ENCODE peak calls at places on chromosomes 16 and 17, in nine cellular contexts. G is transverse colon, E is astrocyte of the spinal cord, N is IMR-90, H is left ventricle myocardium inferior, Y is GM12864, P is heart right ventricle, U is GM13976, D is endothelial cell. S is an unnamed sample.

GRCh38 chr17:41800601-41801373 is 11.0 kb downstream of the P3H4 start:
- DNase-seq in P (no peak), U (no peak), G (peak), H (no peak), E (no peak), D (no peak), N (no peak), Y (no peak), S (no peak)

GRCh38 chr16:73389075-73389474 is 341.1 kb upstream of the ZFHX3 start:
- DNase-seq in G (no peak), D (no peak), Y (no peak), H (no peak), E (no peak), N (no peak), P (no peak), U (no peak), S (no peak)

GRCh38 chr16:59148756-59149155 is 414.6 kb upstream of the GOT2 start:
- DNase-seq in H (no peak), E (no peak), G (no peak), N (no peak), D (no peak), P (no peak), U (no peak), Y (no peak), S (no peak)

GRCh38 chr17:4721203-4722135 is 9.8 kb upstream of the MED11 start:
- DNase-seq in Y (no peak), N (peak), D (no peak), E (peak), H (peak), G (peak), P (no peak), U (no peak), S (peak)

GRCh38 chr16:83781-84615 is 6.0 kb downstream of the MPG start:
- DNase-seq in G (no peak), Y (no peak), U (no peak), N (peak), D (no peak), E (peak), H (no peak), P (no peak), S (no peak)

GRCh38 chr17:16258916-16259315 is 41.9 kb downstream of the PIGL start:
- DNase-seq in E (no peak), N (peak), P (no peak), G (no peak), U (no peak), H (no peak), D (no peak), Y (no peak), S (no peak)

GRCh38 chr17:80753946-80754345 is 209.3 kb downstream of the RPTOR start:
- DNase-seq in G (no peak), N (no peak), U (no peak), P (no peak), Y (no peak), D (no peak), E (no peak), H (no peak), S (no peak)

GRCh38 chr17:48915459-48916282 is 7.5 kb downstream of the UBE2Z start:
- DNase-seq in U (peak), G (peak), E (peak), D (no peak), Y (peak), H (no peak), P (no peak), N (peak), S (peak)

GRCh38 chr16:85988723-85989313 is 89.9 kb downstream of the IRF8 start:
- DNase-seq in P (no peak), D (no peak), U (peak), N (no peak), H (no peak), Y (no peak), G (peak), E (no peak), S (peak)

GRCh38 chr16:31142109-31143035 is 6.8 kb upstream of the PRSS8 start:
- DNase-seq in U (peak), D (peak), H (peak), N (peak), P (peak), G (peak), E (peak), Y (peak), S (peak)

GRCh38 chr16:64437706-64438329 is 684.0 kb downstream of the CDH11 start:
- DNase-seq in E (no peak), P (no peak), U (no peak), G (no peak), H (no peak), Y (no peak), N (no peak), D (no peak), S (no peak)

GRCh38 chr17:21419299-21420239 is 43.4 kb downstream of the KCNJ12 start:
- DNase-seq in D (no peak), E (no peak), P (no peak), N (no peak), U (no peak), H (peak), Y (no peak), G (no peak), S (no peak)

GRCh38 chr16:49700222-49700927 is 155.5 kb downstream of the ZNF423 start:
- DNase-seq in H (peak), G (no peak), D (no peak), N (no peak), U (no peak), Y (no peak), E (peak), P (peak), S (no peak)

GRCh38 chr17:13074026-13074425 is 56.2 kb upstream of the ELAC2 start:
- DNase-seq in P (no peak), D (no peak), U (no peak), G (no peak), Y (no peak), H (no peak), N (peak), E (peak), S (no peak)

GRCh38 chr17:68981288-68981687 is 26.1 kb upstream of the ABCA8 start:
- DNase-seq in Y (no peak), E (peak), G (peak), H (no peak), N (peak), U (no peak), P (no peak), D (no peak), S (peak)

GRCh38 chr16:88685156-88686061 is 898 bp downstream of the SNAI3 start:
- DNase-seq in D (peak), H (no peak), E (peak), Y (no peak), U (no peak), P (no peak), G (peak), N (peak), S (no peak)

GRCh38 chr17:66543526-66543925 is 241.1 kb downstream of the PRKCA start:
- DNase-seq in N (no peak), Y (no peak), U (no peak), E (no peak), H (no peak), D (no peak), P (no peak), G (no peak), S (no peak)

GRCh38 chr17:79793924-79794304 is 3.0 kb downstream of the CBX8 start:
- DNase-seq in Y (no peak), D (no peak), U (no peak), G (no peak), P (no peak), N (no peak), H (no peak), E (peak), S (no peak)

GRCh38 chr17:38341035-38341721 is 2.6 kb downstream of the GPR179 start:
- DNase-seq in E (peak), U (no peak), Y (no peak), N (no peak), G (peak), P (peak), D (no peak), H (peak), S (no peak)

GRCh38 chr17:48577946-48578615 is at the start of gene HOXB4:
- DNase-seq in D (peak), Y (peak), N (peak), H (peak), U (peak), G (peak), P (peak), E (peak), S (peak)

GRCh38 chr16:68396481-68396880 is 51.8 kb downstream of the SMPD3 start:
- DNase-seq in U (no peak), G (peak), N (peak), H (no peak), P (no peak), D (peak), E (peak), Y (no peak), S (no peak)

GRCh38 chr16:27168790-27169189 is 34.5 kb upstream of the KDM8 start:
- DNase-seq in G (no peak), H (no peak), Y (no peak), E (no peak), P (no peak), N (no peak), D (no peak), U (no peak), S (no peak)

GRCh38 chr17:82230627-82231311 is 1.9 kb downstream of the SLC16A3 start:
- DNase-seq in U (peak), G (peak), H (peak), D (peak), N (peak), Y (no peak), E (peak), P (peak), S (peak)

GRCh38 chr17:17183744-17184143 is 22.4 kb downstream of the PLD6 start:
- DNase-seq in G (no peak), N (no peak), D (no peak), E (no peak), U (no peak), P (no peak), Y (no peak), H (no peak), S (no peak)

GRCh38 chr17:19769946-19770652 is 22.0 kb upstream of the ALDH3A1 start:
- DNase-seq in N (peak), G (no peak), Y (no peak), D (no peak), P (no peak), H (no peak), U (no peak), E (peak), S (no peak)

GRCh38 chr16:71345031-71345430 is 13.5 kb upstream of the CALB2 start:
- DNase-seq in G (no peak), D (no peak), N (no peak), P (no peak), U (no peak), E (no peak), Y (no peak), H (no peak), S (no peak)

GRCh38 chr17:4969551-4970231 is 2.1 kb upstream of the SPAG7 start:
- DNase-seq in P (no peak), U (no peak), H (no peak), E (peak), Y (no peak), G (no peak), D (no peak), N (peak), S (no peak)

GRCh38 chr17:77393867-77394539 is 253.2 kb downstream of the SEC14L1 start:
- DNase-seq in E (no peak), P (no peak), H (no peak), U (no peak), N (no peak), Y (no peak), G (no peak), D (no peak), S (no peak)

GRCh38 chr17:74128456-74128855 is 75.0 kb upstream of the RPL38 start:
- DNase-seq in P (no peak), U (no peak), G (no peak), Y (no peak), D (no peak), N (no peak), H (no peak), E (no peak), S (no peak)

GRCh38 chr17:62617894-62618472 is 9.5 kb upstream of the MRC2 start:
- DNase-seq in D (no peak), N (peak), E (peak), U (no peak), Y (no peak), H (no peak), G (no peak), P (no peak), S (no peak)

GRCh38 chr16:69273009-69273408 is 38.1 kb upstream of the VPS4A start:
- DNase-seq in E (peak), D (no peak), H (no peak), U (no peak), P (no peak), N (peak), Y (no peak), G (no peak), S (no peak)

GRCh38 chr16:67555795-67556212 is 6.5 kb upstream of the CTCF start:
- DNase-seq in E (peak), U (no peak), G (no peak), D (no peak), H (no peak), P (no peak), N (peak), Y (no peak), S (peak)

GRCh38 chr17:49691086-49691676 is 13.3 kb upstream of the SPOP start:
- DNase-seq in U (no peak), P (no peak), H (no peak), D (no peak), E (peak), N (no peak), G (peak), Y (no peak), S (no peak)

GRCh38 chr17:37106049-37106448 is 157.3 kb downstream of the AATF start:
- DNase-seq in U (no peak), E (no peak), H (no peak), D (no peak), N (no peak), Y (no peak), G (no peak), P (no peak), S (no peak)

GRCh38 chr16:897200-897543 is 73.6 kb downstream of the LMF1 start:
- DNase-seq in D (no peak), N (no peak), H (no peak), P (no peak), U (no peak), Y (no peak), G (no peak), E (no peak), S (no peak)

GRCh38 chr17:55366020-55366481 is 55.6 kb downstream of the MMD start:
- DNase-seq in U (no peak), D (no peak), H (no peak), N (no peak), E (no peak), G (no peak), P (no peak), Y (no peak), S (no peak)

GRCh38 chr17:40244255-40244654 is 25.2 kb downstream of the WIPF2 start:
- DNase-seq in P (no peak), Y (no peak), H (no peak), U (no peak), G (no peak), E (no peak), N (no peak), D (no peak), S (no peak)

GRCh38 chr17:4233668-4234258 is 30.0 kb downstream of the ANKFY1 start:
- DNase-seq in U (no peak), E (no peak), Y (no peak), H (no peak), N (no peak), D (no peak), G (peak), P (no peak), S (no peak)

GRCh38 chr17:40071720-40072480 is 9.1 kb downstream of the THRA start:
- DNase-seq in D (no peak), P (peak), G (peak), H (peak), U (no peak), E (no peak), Y (no peak), N (no peak), S (no peak)

GRCh38 chr16:3461120-3461519 is 17.6 kb downstream of the NAA60 start:
- DNase-seq in P (no peak), D (no peak), E (no peak), U (peak), Y (no peak), H (no peak), N (no peak), G (no peak), S (no peak)
- TF ChIP-seq CTCF in P (no peak), D (no peak), E (no peak), U (peak), Y (peak), H (no peak), N (no peak), G (no peak), S (peak)

DNA sequence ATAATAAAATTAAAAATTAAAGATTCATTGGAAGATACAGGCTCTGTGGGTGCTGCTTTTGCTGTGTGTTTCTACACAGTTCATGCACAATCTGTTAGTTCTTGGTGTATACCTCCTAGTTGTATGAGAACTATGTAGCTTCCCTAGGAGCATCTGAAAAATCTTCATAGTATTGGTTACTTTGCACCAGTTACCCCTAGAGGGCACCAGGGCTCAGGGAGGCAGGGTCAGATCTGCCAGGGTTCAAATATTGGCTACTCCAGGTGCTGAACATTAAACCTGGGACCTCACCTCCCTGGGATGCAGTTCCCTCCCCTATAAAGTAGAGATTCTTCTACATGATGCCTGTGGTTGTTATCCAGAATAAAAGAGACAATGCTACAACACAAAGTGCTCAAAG is 583.0 kb upstream of the CDH11 start:
- DNase-seq in H (no peak), G (no peak), U (no peak), N (no peak), P (no peak), Y (no peak), E (no peak), D (peak), S (no peak)
- TF ChIP-seq CTCF in H (peak), G (no peak), U (no peak), N (no peak), P (peak), Y (peak), E (peak), D (peak), S (no peak)

DNA sequence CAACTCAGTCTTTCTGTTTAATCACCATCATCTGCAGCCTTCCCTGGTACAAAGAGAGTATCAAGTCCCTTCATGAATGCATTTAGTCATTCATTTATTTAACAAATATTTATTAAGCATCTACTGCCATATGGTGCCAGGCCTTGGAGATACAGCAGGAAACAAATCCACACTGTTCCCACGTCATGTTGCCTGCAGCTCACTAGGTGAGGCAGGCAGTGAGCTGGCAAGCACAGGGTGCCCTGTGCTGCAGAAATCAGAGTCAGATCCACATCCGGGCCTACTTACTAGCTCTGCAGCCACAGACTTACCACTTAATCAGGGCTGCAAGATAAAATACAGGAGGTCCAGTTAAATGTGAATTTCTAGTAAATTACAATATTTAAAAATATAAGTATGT is 38.5 kb upstream of the CES5A start:
- DNase-seq in E (no peak), N (no peak), D (no peak), U (no peak), G (no peak), H (no peak), P (no peak), Y (no peak), S (no peak)
- TF ChIP-seq CTCF in E (no peak), N (no peak), D (no peak), U (no peak), G (no peak), H (no peak), P (no peak), Y (no peak), S (no peak)

GRCh38 chr17:76000755-76001521 is at the start of gene CDK3:
- DNase-seq in D (no peak), N (no peak), H (no peak), U (no peak), E (no peak), Y (no peak), G (peak), P (no peak), S (peak)
- TF ChIP-seq CTCF in D (peak), N (no peak), H (no peak), U (no peak), E (no peak), Y (no peak), G (no peak), P (no peak), S (no peak)

GRCh38 chr16:57146735-57147134 is 39.1 kb downstream of the PSME3IP1 start:
- DNase-seq in H (no peak), N (no peak), U (no peak), G (no peak), E (no peak), D (peak), Y (no peak), P (no peak), S (no peak)
- TF ChIP-seq CTCF in H (peak), N (peak), U (no peak), G (peak), E (peak), D (peak), Y (peak), P (peak), S (no peak)

GRCh38 chr16:76882105-76882504 is 308.9 kb upstream of the MON1B start:
- DNase-seq in E (no peak), Y (no peak), H (no peak), P (no peak), U (no peak), G (no peak), D (no peak), N (no peak), S (no peak)
- TF ChIP-seq CTCF in E (no peak), Y (no peak), H (no peak), P (no peak), U (no peak), G (no peak), D (no peak), N (no peak), S (no peak)

GRCh38 chr17:42929497-42929844 is 28.9 kb downstream of the G6PC1 start:
- DNase-seq in Y (no peak), G (no peak), E (no peak), N (no peak), H (no peak), U (no peak), D (no peak), P (no peak), S (no peak)
- TF ChIP-seq CTCF in Y (no peak), G (no peak), E (no peak), N (no peak), H (no peak), U (no peak), D (no peak), P (no peak), S (no peak)

GRCh38 chr17:45894022-45894784 is at the start of gene MAPT:
- DNase-seq in G (peak), N (peak), D (peak), P (peak), H (peak), U (peak), E (peak), Y (peak), S (peak)
- TF ChIP-seq CTCF in G (peak), N (peak), D (peak), P (peak), H (peak), U (peak), E (peak), Y (peak), S (peak)

GRCh38 chr16:4350787-4351659 is at the start of gene PAM16:
- DNase-seq in H (peak), G (peak), N (peak), D (peak), P (peak), U (peak), E (peak), Y (peak), S (peak)
- TF ChIP-seq CTCF in H (peak), G (no peak), N (no peak), D (no peak), P (no peak), U (no peak), E (no peak), Y (no peak), S (no peak)

S was measured in GM20000.